ENCODE peak calls at places on chromosome 12, in five cellular contexts. One of them, this sample, is unnamed.

GRCh38 chr12:106296179-106296877 is 6.2 kb upstream of the TCP11L2 start:
- DNase-seq in body of pancreas: peak
- DNase-seq in fibroblast of the aortic adventitia: peak
- DNase-seq in A549: peak
- DNase-seq in endothelial cell: no peak
- DNase-seq in this sample: peak

GRCh38 chr12:76311796-76312195 is 36.4 kb downstream of the BBS10 start:
- DNase-seq in body of pancreas: no peak
- DNase-seq in fibroblast of the aortic adventitia: peak
- DNase-seq in A549: peak
- DNase-seq in endothelial cell: no peak
- DNase-seq in this sample: peak

GRCh38 chr12:11782914-11783420 is 133.5 kb downstream of the ETV6 start:
- DNase-seq in body of pancreas: no peak
- DNase-seq in fibroblast of the aortic adventitia: no peak
- DNase-seq in A549: no peak
- DNase-seq in endothelial cell: no peak
- DNase-seq in this sample: no peak

GRCh38 chr12:30837595-30837994 is 82.8 kb upstream of the CAPRIN2 start:
- DNase-seq in body of pancreas: no peak
- DNase-seq in fibroblast of the aortic adventitia: no peak
- DNase-seq in A549: peak
- DNase-seq in endothelial cell: no peak
- DNase-seq in this sample: no peak

GRCh38 chr12:2198088-2198501 is 145.3 kb downstream of the CACNA1C start:
- DNase-seq in body of pancreas: no peak
- DNase-seq in fibroblast of the aortic adventitia: no peak
- DNase-seq in A549: no peak
- DNase-seq in endothelial cell: no peak
- DNase-seq in this sample: peak

GRCh38 chr12:76782440-76782996 is 18.6 kb downstream of the ZDHHC17 start:
- DNase-seq in body of pancreas: no peak
- DNase-seq in fibroblast of the aortic adventitia: no peak
- DNase-seq in A549: no peak
- DNase-seq in endothelial cell: no peak
- DNase-seq in this sample: no peak

GRCh38 chr12:69649529-69649928 is 38.8 kb upstream of the LRRC10 start:
- DNase-seq in body of pancreas: no peak
- DNase-seq in fibroblast of the aortic adventitia: no peak
- DNase-seq in A549: peak
- DNase-seq in endothelial cell: no peak
- DNase-seq in this sample: no peak

GRCh38 chr12:42798811-42799438 is 209.4 kb upstream of the PRICKLE1 start:
- DNase-seq in body of pancreas: no peak
- DNase-seq in fibroblast of the aortic adventitia: peak
- DNase-seq in A549: no peak
- DNase-seq in endothelial cell: no peak
- DNase-seq in this sample: peak

GRCh38 chr12:6080149-6081045 is 44.1 kb downstream of the VWF start:
- DNase-seq in body of pancreas: no peak
- DNase-seq in fibroblast of the aortic adventitia: no peak
- DNase-seq in A549: no peak
- DNase-seq in endothelial cell: no peak
- DNase-seq in this sample: no peak

GRCh38 chr12:54038760-54039414 is 6.0 kb downstream of the HOXC5 start:
- DNase-seq in body of pancreas: peak
- DNase-seq in fibroblast of the aortic adventitia: no peak
- DNase-seq in A549: no peak
- DNase-seq in endothelial cell: no peak
- DNase-seq in this sample: no peak

GRCh38 chr12:19908825-19909224 is 459.5 kb upstream of the PDE3A start:
- DNase-seq in body of pancreas: no peak
- DNase-seq in fibroblast of the aortic adventitia: no peak
- DNase-seq in A549: no peak
- DNase-seq in endothelial cell: no peak
- DNase-seq in this sample: no peak

DNA sequence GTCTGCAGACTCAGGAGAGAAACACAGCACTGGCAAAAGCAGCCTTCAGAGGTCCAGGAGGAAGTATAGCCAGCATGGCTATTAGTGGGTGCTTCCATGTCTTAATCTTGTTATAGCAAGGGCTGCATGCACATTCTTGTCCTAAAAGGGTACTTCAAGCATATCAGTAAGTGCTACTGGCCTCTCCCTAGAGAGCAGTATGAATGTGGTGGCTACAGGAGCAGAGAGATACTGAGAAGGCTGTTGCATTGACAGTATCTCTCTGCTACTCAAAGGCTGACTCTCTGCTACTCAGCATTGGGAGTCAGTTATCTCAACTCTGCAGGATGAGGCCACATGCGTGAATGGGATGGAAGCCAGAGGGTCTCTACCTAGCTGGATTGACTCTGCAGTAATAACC is 2.0 kb downstream of the GARIN6 start:
- DNase-seq in body of pancreas: no peak
- DNase-seq in fibroblast of the aortic adventitia: no peak
- DNase-seq in A549: no peak
- DNase-seq in endothelial cell: no peak
- DNase-seq in this sample: no peak
- TF ChIP-seq CTCF in body of pancreas: no peak
- TF ChIP-seq CTCF in fibroblast of the aortic adventitia: no peak
- TF ChIP-seq CTCF in A549: no peak
- TF ChIP-seq CTCF in endothelial cell: no peak
- TF ChIP-seq CTCF in this sample: no peak

DNA sequence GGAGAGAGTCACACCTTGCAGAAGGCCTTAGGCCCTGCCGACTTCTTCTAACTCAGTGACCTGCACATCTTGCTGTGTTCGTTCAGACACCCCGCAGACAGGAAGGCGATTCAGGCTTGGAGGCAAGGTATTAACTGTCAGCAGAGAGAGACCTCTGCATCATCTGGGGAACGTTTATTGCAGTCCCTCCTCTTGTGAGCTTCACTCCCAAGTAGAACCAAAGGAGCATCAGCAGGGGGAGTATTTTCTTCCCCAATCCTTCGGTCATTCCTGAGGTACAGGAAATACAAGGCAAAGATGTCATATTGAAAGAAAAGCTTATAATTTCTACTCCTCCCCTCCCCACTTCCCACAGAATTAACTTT is 217.9 kb downstream of the CRADD start:
- DNase-seq in body of pancreas: no peak
- DNase-seq in fibroblast of the aortic adventitia: peak
- DNase-seq in A549: no peak
- DNase-seq in endothelial cell: no peak
- DNase-seq in this sample: no peak
- TF ChIP-seq CTCF in body of pancreas: no peak
- TF ChIP-seq CTCF in fibroblast of the aortic adventitia: peak
- TF ChIP-seq CTCF in A549: no peak
- TF ChIP-seq CTCF in endothelial cell: no peak
- TF ChIP-seq CTCF in this sample: peak

GRCh38 chr12:118855858-118856257 is 125.5 kb upstream of the SRRM4 start:
- DNase-seq in body of pancreas: no peak
- DNase-seq in fibroblast of the aortic adventitia: no peak
- DNase-seq in A549: no peak
- DNase-seq in endothelial cell: no peak
- DNase-seq in this sample: no peak

GRCh38 chr12:118853634-118854033 is 127.7 kb upstream of the SRRM4 start:
- DNase-seq in body of pancreas: no peak
- DNase-seq in fibroblast of the aortic adventitia: no peak
- DNase-seq in A549: no peak
- DNase-seq in endothelial cell: peak
- DNase-seq in this sample: no peak

GRCh38 chr12:118850244-118850825 is 131.0 kb upstream of the SRRM4 start:
- DNase-seq in body of pancreas: no peak
- DNase-seq in fibroblast of the aortic adventitia: no peak
- DNase-seq in A549: peak
- DNase-seq in endothelial cell: peak
- DNase-seq in this sample: no peak
- TF ChIP-seq CTCF in body of pancreas: peak
- TF ChIP-seq CTCF in fibroblast of the aortic adventitia: peak
- TF ChIP-seq CTCF in A549: peak
- TF ChIP-seq CTCF in endothelial cell: peak
- TF ChIP-seq CTCF in this sample: peak

GRCh38 chr12:39365364-39366001 is 77.4 kb downstream of the KIF21A start:
- DNase-seq in body of pancreas: no peak
- DNase-seq in fibroblast of the aortic adventitia: peak
- DNase-seq in A549: no peak
- DNase-seq in endothelial cell: no peak
- DNase-seq in this sample: no peak
- TF ChIP-seq CTCF in body of pancreas: peak
- TF ChIP-seq CTCF in fibroblast of the aortic adventitia: peak
- TF ChIP-seq CTCF in A549: peak
- TF ChIP-seq CTCF in endothelial cell: no peak
- TF ChIP-seq CTCF in this sample: peak

DNA sequence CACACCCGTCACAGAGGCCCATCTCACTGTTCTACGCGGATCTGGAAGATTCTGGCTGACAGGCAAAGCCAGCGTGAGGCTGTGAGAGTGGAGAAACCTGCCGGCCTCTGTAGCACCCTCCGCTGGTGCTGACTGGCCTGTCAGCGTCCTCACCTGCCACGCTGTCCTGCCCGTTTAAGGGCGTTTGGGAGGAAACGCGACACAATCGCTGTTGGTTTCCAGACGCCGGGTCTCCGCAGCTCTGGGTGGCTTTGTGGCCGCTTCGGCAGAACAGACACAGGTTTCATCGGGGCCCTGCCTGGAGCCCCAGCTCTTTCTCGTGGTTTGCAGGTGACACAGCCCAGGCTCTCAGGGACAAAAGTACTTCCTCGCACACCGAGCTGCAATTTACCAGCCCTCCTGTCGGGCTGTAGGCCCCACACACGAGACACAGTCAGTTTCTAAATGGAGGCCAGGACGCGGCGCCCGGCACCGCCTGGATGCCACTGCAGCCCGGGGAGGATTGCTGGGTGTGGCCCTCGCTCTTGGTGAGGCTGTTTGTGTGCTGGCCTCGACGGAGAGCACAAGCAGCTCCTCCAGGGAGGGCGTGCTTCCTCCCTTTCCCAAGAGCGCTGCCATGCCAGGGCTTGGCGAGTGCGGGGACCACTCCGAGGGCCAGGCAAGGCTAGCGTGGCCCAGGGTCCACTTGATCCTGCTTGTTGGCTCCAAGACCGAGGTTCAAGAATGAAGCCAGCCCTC is 70.8 kb downstream of the NOC4L start:
- DNase-seq in body of pancreas: no peak
- DNase-seq in fibroblast of the aortic adventitia: no peak
- DNase-seq in A549: no peak
- DNase-seq in endothelial cell: no peak
- DNase-seq in this sample: no peak
- TF ChIP-seq CTCF in body of pancreas: no peak
- TF ChIP-seq CTCF in fibroblast of the aortic adventitia: no peak
- TF ChIP-seq CTCF in A549: no peak
- TF ChIP-seq CTCF in endothelial cell: no peak
- TF ChIP-seq CTCF in this sample: no peak

This sample was measured in HFFc6.